ENCODE peak calls at places on chromosomes 16 and 17, in five cellular contexts. R is K562, U is A549, F is GM12878, I is HepG2. K is an unnamed sample.
A peak's percentile ranks its signal among the peaks of the same experiment; 100 is the strongest.

GRCh38 chr17:81285179-81285878 is 9.8 kb downstream of the SLC38A10 start:
- DNase-seq in I (no peak), F (no peak), U (no peak), R (peak; percentile 78), K (peak; percentile 92)

GRCh38 chr17:66177048-66177447 is 14.9 kb downstream of the CEP112 start:
- DNase-seq in R (no peak), U (no peak), I (no peak), F (no peak), K (no peak)

GRCh38 chr17:62970617-62971016 is 4.6 kb downstream of the TANC2 start:
- DNase-seq in R (no peak), U (no peak), I (no peak), F (no peak), K (no peak)

GRCh38 chr16:4004206-4004605 is 112.0 kb downstream of the ADCY9 start:
- DNase-seq in F (no peak), I (no peak), R (no peak), U (no peak), K (no peak)

GRCh38 chr17:337866-338265 is 14.7 kb downstream of the RPH3AL start:
- DNase-seq in I (no peak), R (no peak), F (peak; percentile 28), U (no peak), K (no peak)

GRCh38 chr16:77961811-77962210 is 60.5 kb upstream of the CLEC3A start:
- DNase-seq in F (no peak), R (no peak), U (no peak), I (no peak), K (no peak)

GRCh38 chr16:69595127-69596036 is 29.6 kb downstream of the NFAT5 start:
- DNase-seq in F (no peak), I (peak; percentile 37), R (peak; percentile 60), U (peak; percentile 28), K (no peak)

GRCh38 chr16:17177242-17177967 is 293.4 kb downstream of the XYLT1 start:
- DNase-seq in R (no peak), F (no peak), U (no peak), I (no peak), K (no peak)

GRCh38 chr17:49580055-49580721 is 4.5 kb downstream of the NXPH3 start:
- DNase-seq in F (no peak), U (no peak), R (no peak), I (no peak), K (no peak)

GRCh38 chr17:16286947-16287562 is 66.2 kb downstream of the CENPV start:
- DNase-seq in I (no peak), R (peak; percentile 27), U (no peak), F (peak; percentile 51), K (peak; percentile 52)

GRCh38 chr17:65301184-65301583 is 164.0 kb downstream of the RGS9 start:
- DNase-seq in U (no peak), F (no peak), I (no peak), R (no peak), K (no peak)

GRCh38 chr16:74226361-74226979 is 70.1 kb upstream of the PSMD7 start:
- DNase-seq in I (no peak), R (peak; percentile 8), U (no peak), F (no peak), K (peak; percentile 17)

GRCh38 chr17:59671386-59671785 is 35.8 kb downstream of the PTRH2 start:
- DNase-seq in I (no peak), F (no peak), R (no peak), U (no peak), K (no peak)

GRCh38 chr17:75785770-75786538 is 1.3 kb downstream of the UNK start:
- DNase-seq in I (no peak), R (peak; percentile 50), U (no peak), F (no peak), K (peak; percentile 69)

GRCh38 chr16:9417898-9418297 is 326.5 kb downstream of the HAPSTR1 start:
- DNase-seq in R (no peak), F (no peak), U (no peak), I (no peak), K (no peak)

GRCh38 chr16:9428355-9429005 is 337.0 kb downstream of the HAPSTR1 start:
- DNase-seq in R (no peak), F (no peak), I (no peak), U (no peak), K (no peak)

GRCh38 chr16:9419161-9419560 is 327.7 kb downstream of the HAPSTR1 start:
- DNase-seq in U (no peak), R (no peak), F (no peak), I (no peak), K (no peak)

DNA sequence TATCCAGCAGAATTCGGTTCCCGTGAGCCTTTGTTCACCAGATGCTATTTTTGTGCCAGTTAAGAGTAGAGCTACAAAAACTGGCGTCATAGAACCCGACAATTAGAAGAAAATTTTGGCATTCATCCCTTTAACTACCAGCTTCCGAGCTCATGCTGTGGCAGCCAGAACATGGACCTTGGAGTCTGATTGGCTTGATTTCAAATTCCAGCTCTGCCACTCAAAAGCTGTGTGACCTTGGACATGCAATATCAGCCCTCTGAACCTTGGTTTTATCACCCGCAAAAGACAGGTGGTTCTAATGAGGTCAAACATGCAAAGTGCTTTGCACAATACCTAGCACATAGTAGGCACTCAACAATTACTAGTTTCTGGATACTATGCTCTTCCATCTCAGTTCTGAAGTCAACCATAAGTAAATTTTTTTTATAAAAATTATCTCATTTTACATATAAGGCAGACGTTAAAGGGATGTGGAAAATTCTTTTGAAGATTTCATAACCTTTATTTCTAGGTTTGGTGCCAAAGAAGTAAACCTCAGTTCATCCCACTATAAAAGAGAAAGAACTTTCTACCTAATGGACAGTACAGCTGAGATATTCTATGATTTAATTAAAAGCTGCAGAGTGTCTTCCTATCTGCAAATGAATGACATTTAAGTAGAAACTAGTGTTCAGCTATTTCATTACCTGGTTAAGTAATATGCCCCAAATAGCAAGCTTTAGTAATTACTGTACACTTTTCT is 331.5 kb downstream of the HAPSTR1 start:
- DNase-seq in F (no peak), R (no peak), I (no peak), U (no peak), K (no peak)
- TF ChIP-seq MYC in F (no peak), R (no peak), I (no peak), U (no peak), K (no peak)

DNA sequence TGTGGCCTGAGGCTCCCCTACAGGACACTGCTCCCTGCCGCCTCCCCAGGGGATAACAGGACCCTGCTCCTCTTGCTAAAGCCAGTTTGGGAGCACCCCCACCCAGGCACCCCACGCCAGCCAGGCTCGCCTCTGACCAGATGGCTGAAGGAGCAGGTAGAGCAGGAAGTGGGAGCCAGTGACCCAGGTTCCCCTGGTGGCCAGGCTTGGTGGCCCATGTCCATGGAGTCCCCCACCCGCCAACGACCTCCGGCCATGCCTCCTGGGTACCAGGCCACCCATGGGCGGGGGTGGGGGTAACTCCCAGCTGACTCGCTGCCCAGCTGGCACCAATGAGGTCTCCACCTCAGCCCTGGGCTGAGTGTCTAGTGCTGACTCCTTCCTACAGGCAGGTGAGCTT is 10.0 kb downstream of the BCAR1 start:
- DNase-seq in I (no peak), U (no peak), F (no peak), R (no peak), K (no peak)
- TF ChIP-seq MYC in I (no peak), U (no peak), F (no peak), R (no peak), K (no peak)

DNA sequence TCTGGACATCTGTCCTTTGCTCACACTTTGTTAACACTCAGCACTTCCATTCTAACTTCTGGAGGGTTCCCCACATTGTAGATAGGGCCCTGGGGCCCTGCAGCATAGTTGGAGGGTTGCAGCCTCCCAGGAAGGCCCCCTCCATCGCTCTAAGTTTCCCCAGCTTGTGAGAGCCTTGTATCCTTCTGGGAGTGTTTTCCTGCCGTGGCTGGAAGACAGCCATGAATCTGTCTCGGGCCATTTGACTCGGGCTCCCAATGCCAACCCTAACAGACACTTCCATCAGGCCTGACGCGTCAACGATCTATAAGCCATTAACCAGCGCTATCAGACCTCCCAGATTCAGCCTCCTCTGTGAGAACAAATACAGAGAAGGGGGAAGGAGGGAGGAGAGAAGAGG is 263.7 kb upstream of the RPL38 start:
- DNase-seq in I (no peak), R (no peak), F (no peak), U (no peak), K (no peak)
- TF ChIP-seq MYC in I (no peak), R (no peak), F (no peak), U (no peak), K (no peak)

DNA sequence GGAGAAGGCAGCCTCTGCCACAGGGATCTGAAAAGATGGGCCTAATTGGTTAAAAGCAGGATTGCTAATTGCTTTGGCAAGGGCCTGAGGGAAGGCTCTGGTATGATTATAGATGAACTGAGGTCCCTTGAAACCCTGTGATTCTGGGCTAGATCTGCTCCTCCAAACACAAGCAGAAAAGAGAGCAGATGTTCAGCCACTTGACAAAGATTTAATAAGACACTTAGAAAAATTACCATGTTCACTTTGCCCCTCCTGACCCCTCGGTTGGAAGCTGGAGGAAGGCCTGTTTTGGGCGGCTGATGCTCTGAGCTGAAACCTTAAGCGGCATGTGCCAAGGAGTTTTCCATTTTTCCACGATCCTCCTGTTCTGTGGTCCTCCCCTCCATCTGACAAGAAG is 209.6 kb upstream of the MPHOSPH6 start:
- DNase-seq in U (no peak), R (no peak), I (no peak), F (no peak), K (no peak)
- TF ChIP-seq MYC in U (no peak), R (no peak), I (no peak), F (no peak), K (no peak)

GRCh38 chr17:64157669-64158180 is 27.8 kb upstream of the ERN1 start:
- DNase-seq in U (no peak), R (no peak), I (no peak), F (no peak), K (no peak)
- TF ChIP-seq MYC in U (no peak), R (no peak), I (no peak), F (no peak), K (no peak)

DNA sequence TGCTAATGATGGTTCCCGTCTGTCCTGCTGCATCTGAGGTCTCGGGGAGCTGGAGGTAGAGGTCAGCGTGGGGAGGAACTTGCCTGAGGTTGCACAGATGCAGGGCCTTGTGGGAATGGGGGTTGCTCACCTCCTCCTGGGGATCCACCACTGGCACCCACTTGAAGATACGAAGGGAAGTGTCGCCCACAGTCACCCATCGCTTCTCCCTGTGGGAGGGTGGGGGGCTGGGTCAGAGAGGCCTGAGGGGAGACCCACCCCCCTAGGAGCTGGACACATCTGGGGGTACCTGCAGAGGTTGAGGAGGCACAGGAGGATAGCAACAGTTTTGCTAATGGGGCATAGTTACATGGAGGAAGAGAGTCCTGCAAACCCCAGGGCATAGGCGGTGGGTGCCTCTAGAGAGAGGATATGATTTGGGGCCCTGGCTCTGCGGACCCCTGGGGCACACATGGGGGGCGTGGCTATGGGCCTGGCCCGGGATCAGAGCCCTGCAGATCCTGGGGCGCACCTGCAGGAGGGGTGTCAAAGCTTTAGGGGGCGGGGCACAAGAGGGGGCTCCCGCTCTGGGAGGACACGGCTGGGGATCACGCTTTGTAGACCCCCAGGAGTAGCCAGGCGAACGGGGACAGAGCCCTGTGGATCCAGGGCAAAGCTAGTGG is 664 bp downstream of the BCL7C start:
- DNase-seq in F (no peak), R (peak; percentile 19), I (no peak), U (no peak), K (peak; percentile 33)
- TF ChIP-seq MYC in F (no peak), R (no peak), I (no peak), U (no peak), K (no peak)

K was measured in NB4.